ENCODE peak calls at places on chromosomes 5 and 9, in four cellular contexts. Y, A, L and D are unnamed samples. For H3K4me1, the result is how much of the 10 kb centered on the place peaks cover.

GRCh38 chr5:178271231-178271630 is 38.6 kb upstream of the PHYKPL start:
- DNase-seq in L (no peak), Y (no peak), A (no peak), D (no peak)

GRCh38 chr5:10333154-10334006 is 20.1 kb upstream of the MARCHF6 start:
- DNase-seq in Y (peak), A (peak), L (no peak), D (peak)

GRCh38 chr5:64691333-64691732 is 1.0 kb downstream of the SHISAL2B start:
- DNase-seq in L (no peak), Y (no peak), A (peak), D (no peak)

GRCh38 chr5:112174959-112175594 is 244.0 kb downstream of the EPB41L4A start:
- DNase-seq in Y (no peak), L (peak), A (peak), D (no peak)

GRCh38 chr9:134025606-134026541 is 593 bp downstream of the BRD3OS start:
- DNase-seq in A (peak), Y (peak), L (peak), D (no peak)

GRCh38 chr5:85266692-85267091 is 882.0 kb upstream of the EDIL3 start:
- DNase-seq in A (no peak), L (no peak), Y (no peak), D (no peak)

GRCh38 chr5:115500225-115500624 is 44.4 kb downstream of the FEM1C start:
- DNase-seq in A (no peak), Y (no peak), L (no peak), D (no peak)

GRCh38 chr9:130128251-130128650 is 44.0 kb upstream of the NCS1 start:
- DNase-seq in A (no peak), Y (peak), L (no peak), D (no peak)

GRCh38 chr5:113092683-113093082 is 116.1 kb downstream of the DCP2 start:
- DNase-seq in Y (no peak), A (no peak), L (no peak), D (no peak)

GRCh38 chr9:114861922-114862605 is 56.2 kb upstream of the TNFSF15 start:
- DNase-seq in Y (no peak), A (no peak), L (no peak), D (no peak)

DNA sequence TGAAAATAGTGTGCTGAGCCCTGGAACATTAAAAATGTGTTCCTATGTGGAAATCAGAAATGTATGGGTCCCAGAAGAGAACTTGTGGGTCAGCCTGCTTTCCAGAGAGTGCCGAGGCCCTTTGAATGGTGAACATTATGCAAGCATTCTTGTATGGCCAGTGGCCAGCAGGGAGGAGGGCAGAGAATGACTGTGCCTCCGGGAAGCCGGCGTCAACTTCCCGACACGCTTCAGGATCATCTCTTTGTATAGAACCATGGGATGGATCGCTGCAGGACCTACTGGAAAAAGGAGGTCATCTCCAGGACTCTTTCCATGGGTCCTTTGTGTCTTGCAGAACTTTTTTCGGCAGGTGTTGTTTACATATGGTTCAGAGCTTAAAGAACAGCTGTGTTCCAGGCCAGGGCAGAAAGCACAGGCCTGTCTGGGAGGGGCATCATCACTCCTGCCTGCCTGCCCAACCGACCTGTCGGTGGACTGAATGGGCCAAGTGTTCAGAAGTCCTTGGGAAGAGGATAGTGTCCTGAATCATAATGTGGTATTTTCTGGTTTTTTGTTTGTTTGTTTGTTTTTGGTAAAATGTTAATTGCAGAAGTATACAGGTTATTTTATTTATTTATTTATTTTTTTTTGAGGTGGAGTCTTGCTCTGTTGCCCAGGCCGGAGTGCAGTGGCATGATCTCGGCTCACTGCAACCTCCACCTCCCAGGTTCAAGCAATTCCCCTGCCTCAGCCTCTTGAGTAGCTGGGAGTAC is 9.0 kb downstream of the PRRC2B start:
- DNase-seq in A (peak), L (peak), Y (peak), D (peak)
- H3K4me1 ChIP-seq in A (half or more), L (under half), Y (half or more), D (half or more)

GRCh38 chr5:135913713-135914626 is 18.3 kb upstream of the IL9 start:
- DNase-seq in L (no peak), Y (no peak), A (no peak), D (no peak)

GRCh38 chr5:135921388-135921787 is 25.7 kb upstream of the IL9 start:
- DNase-seq in L (no peak), Y (no peak), A (no peak), D (no peak)

GRCh38 chr5:135920199-135920598 is 24.6 kb upstream of the IL9 start:
- DNase-seq in Y (no peak), A (no peak), L (no peak), D (no peak)

GRCh38 chr5:135915466-135916001 is 19.9 kb upstream of the IL9 start:
- DNase-seq in A (no peak), Y (no peak), L (no peak), D (no peak)

DNA sequence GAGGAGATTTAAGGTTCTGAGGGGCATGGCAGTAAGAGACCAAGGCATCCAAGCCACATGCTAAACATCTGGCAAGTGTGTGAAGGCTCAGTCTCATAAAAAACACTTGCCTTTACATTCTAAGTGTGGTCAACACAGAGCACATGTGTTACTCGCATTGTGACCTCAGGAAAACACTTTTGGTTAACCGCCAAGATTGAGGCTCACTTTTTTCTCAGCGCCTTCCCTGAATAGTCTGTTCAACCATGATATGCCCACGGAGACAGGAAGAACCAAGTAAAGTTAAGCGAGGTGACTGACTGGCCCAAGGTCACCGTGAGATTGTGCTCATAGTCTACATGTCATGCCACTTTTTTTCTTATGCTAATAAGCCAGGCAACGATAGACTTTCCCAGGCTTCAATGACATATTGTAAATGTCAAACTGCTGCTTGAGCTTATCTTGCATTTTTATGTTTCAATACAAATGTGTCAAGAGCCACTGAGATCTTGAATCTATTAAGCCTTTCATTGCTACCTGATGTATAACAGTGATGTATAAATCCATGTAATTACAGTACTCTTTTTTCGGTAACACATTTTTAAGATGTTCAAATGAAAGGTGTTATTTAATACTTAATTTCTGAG is 21.1 kb upstream of the IL9 start:
- DNase-seq in A (no peak), L (no peak), Y (no peak), D (no peak)
- TF ChIP-seq EP300 in A (no peak), L (no peak), Y (no peak), D (no peak)

DNA sequence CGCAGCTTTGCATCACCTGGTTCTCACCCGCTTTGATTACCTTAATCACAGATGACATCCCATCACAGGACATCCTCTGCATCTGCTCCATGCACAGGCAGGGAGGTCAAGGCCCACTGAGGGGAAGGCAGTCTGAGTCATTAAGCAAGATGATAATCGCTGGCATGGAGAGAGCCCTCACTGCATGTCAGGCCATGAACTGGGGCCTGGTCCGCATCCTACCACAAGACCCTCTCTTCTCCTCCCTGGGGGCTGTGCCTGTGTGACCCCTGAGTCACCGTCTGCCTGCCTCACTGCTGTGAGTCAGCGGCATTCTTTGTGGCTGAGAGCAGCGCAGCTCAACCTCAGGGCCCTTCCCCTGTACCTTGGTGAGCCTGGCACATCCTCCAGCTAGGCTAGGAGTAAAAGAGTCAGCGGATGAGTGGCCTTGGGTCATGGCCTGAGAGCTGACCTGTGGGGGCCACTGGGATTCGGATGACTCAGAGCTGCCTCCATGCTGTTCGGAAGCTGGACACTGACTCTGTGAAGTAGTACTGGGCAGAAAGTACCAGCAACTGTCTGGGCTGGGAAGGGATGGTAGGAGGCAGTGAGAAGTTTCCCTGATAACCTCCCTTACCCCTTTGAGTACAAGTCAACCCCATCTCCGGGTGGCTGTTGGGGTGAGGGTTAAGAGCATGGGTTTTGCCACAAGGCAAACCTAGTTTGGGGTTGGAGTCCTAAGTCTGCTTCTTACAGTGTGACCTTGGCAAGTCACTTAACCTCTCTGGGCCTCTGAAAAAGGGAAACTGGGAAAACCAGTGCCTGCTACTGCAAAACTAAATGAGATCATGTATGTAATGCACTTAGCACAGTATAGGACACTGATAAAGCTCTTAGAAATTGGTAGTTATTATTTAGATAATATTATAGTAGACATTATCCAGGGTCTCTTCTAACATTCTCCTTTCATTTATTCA is 14.6 kb upstream of the ARSI start:
- DNase-seq in L (peak), Y (no peak), A (peak), D (no peak)
- H3K27ac ChIP-seq in L (no peak), Y (no peak), A (peak), D (no peak)

DNA sequence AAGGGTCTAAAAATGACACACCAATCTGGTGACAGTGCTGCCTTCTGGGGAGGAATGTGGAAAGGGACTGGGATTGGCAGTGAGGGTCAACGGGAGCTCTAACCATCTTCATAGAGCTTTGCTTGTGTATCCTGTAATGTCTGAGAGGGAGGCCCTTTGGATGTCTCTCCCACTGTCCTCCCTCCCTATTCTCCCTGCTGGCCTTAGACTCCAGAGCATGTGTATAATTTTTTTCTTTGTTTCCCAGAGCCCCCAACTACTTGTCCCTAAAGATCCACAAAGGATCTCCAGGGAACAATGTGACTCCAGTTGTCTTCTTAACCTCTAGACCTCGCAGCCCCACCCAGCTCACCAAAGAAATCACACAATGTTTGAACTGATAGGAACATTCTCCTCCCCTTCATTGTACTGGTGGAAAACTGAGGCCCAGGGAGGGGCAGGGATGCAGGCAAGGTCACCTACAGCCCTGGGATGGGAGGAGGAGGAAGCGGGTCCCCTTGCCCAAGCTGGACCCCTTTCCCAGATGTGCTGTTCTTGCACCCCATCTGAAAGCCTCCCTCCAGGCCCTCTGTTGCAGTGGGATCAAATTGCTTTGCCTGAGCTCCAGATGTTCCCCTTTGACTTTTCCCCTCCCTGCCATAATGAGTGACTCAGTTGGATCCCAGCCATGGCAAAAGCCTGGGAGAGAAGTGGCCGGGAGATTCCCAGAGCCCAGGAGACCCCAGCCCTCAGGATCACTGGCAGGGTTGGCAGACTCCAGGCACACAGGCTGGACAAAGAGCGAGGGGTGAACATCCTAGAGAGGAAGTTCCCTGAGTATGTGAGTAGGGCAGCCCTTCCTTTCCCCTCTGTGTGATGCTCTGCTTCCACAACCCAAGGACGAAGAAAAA is 21.8 kb downstream of the SPARC start:
- DNase-seq in A (no peak), Y (no peak), L (no peak), D (no peak)
- H3K4me1 ChIP-seq in A (under half), Y (under half), L (under half), D (half or more)

GRCh38 chr5:62931081-62931480 is 352.5 kb downstream of the LRRC70 start:
- DNase-seq in L (no peak), A (no peak), Y (no peak), D (no peak)

GRCh38 chr5:62931551-62931950 is 352.9 kb downstream of the LRRC70 start:
- DNase-seq in A (no peak), L (no peak), Y (no peak), D (no peak)

GRCh38 chr5:62935660-62936059 is 357.0 kb downstream of the LRRC70 start:
- DNase-seq in A (no peak), Y (no peak), L (no peak), D (no peak)

GRCh38 chr5:62937661-62938558 is 359.3 kb downstream of the LRRC70 start:
- DNase-seq in L (no peak), A (no peak), Y (no peak), D (no peak)

DNA sequence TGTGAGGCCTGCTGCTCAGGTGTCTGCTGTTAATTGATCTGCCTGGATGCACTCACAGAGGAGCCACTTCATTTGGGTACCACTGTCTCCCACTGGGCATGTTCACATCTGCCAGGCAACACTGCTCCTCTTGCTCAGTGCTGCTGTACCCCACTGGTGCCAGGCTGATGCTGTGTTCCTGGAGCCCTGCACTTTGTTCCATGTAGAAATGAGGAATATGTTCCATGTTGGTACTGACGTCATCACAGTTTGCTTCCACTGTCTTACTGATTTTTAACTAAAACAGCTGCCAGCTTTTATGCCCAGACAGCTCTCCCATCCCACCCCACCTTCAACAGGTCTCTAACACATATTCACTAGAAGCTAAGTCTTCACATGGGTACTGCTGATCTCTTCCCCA is 355.7 kb downstream of the LRRC70 start:
- DNase-seq in L (no peak), Y (no peak), A (no peak), D (no peak)
- TF ChIP-seq EP300 in L (no peak), Y (no peak), A (no peak), D (no peak)

DNA sequence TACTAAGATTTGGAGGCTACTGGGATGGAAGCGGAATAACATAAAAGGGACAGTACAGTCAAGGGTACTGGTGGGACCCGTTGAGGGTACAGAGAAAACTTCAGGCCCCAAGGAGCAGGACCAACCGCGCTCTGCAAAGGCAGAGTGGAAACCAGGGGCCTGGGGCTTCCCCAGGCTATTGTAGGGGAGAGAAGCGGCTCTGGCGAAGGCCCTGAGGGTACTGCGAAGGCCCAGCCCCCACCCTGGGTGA is 449 bp downstream of the TPM2 start:
- DNase-seq in Y (no peak), L (no peak), A (no peak), D (no peak)
- H3K27ac ChIP-seq in Y (peak), L (no peak), A (peak), D (peak)

DNA sequence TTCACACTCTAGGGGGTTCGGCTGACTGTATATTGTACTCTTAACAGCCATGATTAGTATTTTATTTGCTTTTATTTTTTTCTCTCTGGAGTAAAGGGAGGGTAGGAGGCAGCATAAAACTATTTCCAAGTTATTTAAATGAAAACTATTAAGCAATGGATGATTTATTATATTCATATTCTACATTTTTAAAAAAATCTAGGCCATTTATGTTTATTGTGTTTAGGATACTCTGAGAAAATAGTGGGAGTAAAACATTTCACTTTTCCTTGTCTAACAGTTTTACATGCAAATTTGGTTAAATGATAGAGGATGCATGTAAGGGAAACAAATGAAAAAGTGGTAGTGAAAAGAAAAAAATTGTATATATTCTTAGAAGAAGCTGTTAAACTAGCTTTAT is 276.3 kb downstream of the GAS1 start:
- DNase-seq in L (no peak), A (no peak), Y (no peak), D (no peak)
- H3K4me1 ChIP-seq in L (under half), A (under half), Y (under half), D (under half)

DNA sequence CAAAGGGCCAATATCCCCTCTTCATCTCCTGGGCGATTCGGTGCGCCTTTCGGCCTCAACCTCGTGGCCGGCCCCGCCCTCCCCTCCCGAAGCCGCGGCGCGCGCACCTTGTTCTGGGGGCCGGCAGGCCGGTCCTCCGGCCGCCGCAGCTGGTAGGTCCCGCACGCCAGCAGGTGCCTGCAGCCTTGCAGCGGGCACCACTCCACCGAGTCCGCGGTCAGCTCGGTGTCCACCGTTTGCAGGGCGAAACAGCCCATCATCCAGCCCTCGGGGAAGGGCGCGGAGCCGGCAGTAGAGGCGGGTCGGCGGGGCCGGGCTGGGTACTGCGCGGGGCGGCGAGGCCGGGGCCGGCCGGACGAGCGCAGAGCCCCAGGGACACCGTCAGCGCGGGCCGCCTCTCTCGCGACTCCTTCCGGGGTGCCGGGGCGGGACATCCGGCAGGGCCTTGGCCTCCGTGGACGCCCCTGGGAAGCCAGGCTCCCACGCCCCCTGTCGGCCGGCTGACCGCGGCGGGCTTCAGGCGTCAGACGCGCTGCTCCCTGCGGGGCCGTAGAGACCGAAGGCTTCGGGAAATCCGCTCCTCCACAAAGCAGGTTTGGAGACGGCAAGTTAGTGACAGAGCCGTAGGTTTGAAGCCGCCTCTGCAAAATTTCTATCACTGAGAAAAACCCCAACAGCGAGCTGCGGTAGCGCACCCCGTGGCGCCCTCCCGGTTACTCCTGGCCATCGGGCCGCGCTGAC is at the start of gene DPH7:
- DNase-seq in A (peak), Y (peak), L (peak), D (peak)
- TF ChIP-seq EP300 in A (no peak), Y (no peak), L (peak), D (no peak)

GRCh38 chr9:36149197-36149596 is 12.7 kb downstream of the GLIPR2 start:
- DNase-seq in Y (no peak), A (no peak), L (no peak), D (no peak)

GRCh38 chr9:36151306-36152210 is 15.0 kb downstream of the GLIPR2 start:
- DNase-seq in L (no peak), Y (peak), A (no peak), D (no peak)

GRCh38 chr9:36154213-36154952 is 14.8 kb upstream of the CCIN start:
- DNase-seq in L (no peak), Y (no peak), A (peak), D (no peak)

GRCh38 chr9:36150529-36151305 is 14.2 kb downstream of the GLIPR2 start:
- DNase-seq in L (no peak), A (no peak), Y (no peak), D (no peak)

GRCh38 chr9:36152741-36153438 is 16.3 kb upstream of the CCIN start:
- DNase-seq in A (no peak), Y (no peak), L (no peak), D (no peak)
- H3K27ac ChIP-seq in A (no peak), Y (peak), L (no peak), D (peak)

GRCh38 chr5:147858520-147858919 is 20.0 kb upstream of the SCGB3A2 start:
- DNase-seq in Y (no peak), L (no peak), A (no peak), D (no peak)
- H3K4me1 ChIP-seq in Y (under half), L (under half), A (under half), D (under half)